ENCODE peak calls at places on chromosomes 2 and 18, in five cellular contexts. N, C, L, J and F are unnamed samples.

GRCh38 chr2:1249897-1250687 is 163.2 kb upstream of the TPO start:
- DNase-seq in N (no peak), C (no peak), L (no peak), J (no peak), F (no peak)

GRCh38 chr18:56353676-56354260 is 284.6 kb downstream of the TXNL1 start:
- DNase-seq in N (no peak), C (no peak), L (no peak), J (no peak), F (no peak)

GRCh38 chr2:219713110-219713509 is 85.7 kb downstream of the SLC4A3 start:
- DNase-seq in N (peak; percentile 76), C (no peak), L (peak; percentile 24), J (no peak), F (no peak)

GRCh38 chr2:207505728-207506127 is 24.0 kb upstream of the CREB1 start:
- DNase-seq in N (peak; percentile 83), C (no peak), L (no peak), J (peak; percentile 94), F (peak; percentile 91)

GRCh38 chr18:56186319-56186718 is 452.1 kb downstream of the TXNL1 start:
- DNase-seq in N (no peak), C (no peak), L (no peak), J (no peak), F (no peak)

GRCh38 chr2:28325173-28325566 is 67.5 kb upstream of the FOSL2 start:
- DNase-seq in N (no peak), C (no peak), L (no peak), J (no peak), F (peak; percentile 32)

GRCh38 chr2:11656671-11657101 is 13.3 kb downstream of the NTSR2 start:
- DNase-seq in N (no peak), C (no peak), L (no peak), J (no peak), F (no peak)

GRCh38 chr2:127573771-127574170 is 38.3 kb downstream of the MYO7B start:
- DNase-seq in N (no peak), C (no peak), L (no peak), J (no peak), F (no peak)

GRCh38 chr2:236632295-236633218 is 62.9 kb downstream of the ACKR3 start:
- DNase-seq in N (no peak), C (peak; percentile 22), L (no peak), J (no peak), F (peak; percentile 26)

GRCh38 chr18:58887613-58887963 is 22.9 kb downstream of the ZNF532 start:
- DNase-seq in N (peak; percentile 78), C (peak; percentile 90), L (no peak), J (peak; percentile 86), F (peak; percentile 98)

GRCh38 chr18:50192903-50193795 is 1.8 kb downstream of the MYO5B start:
- DNase-seq in N (no peak), C (no peak), L (peak; percentile 34), J (no peak), F (no peak)

GRCh38 chr2:207066784-207067460 is 98.8 kb downstream of the KLF7 start:
- DNase-seq in N (no peak), C (no peak), L (no peak), J (no peak), F (no peak)

GRCh38 chr18:8874872-8875271 is 169.5 kb downstream of the MTCL1 start:
- DNase-seq in N (no peak), C (no peak), L (no peak), J (no peak), F (no peak)

GRCh38 chr2:125227843-125228392 is 1202.8 kb downstream of the CNTNAP5 start:
- DNase-seq in N (no peak), C (no peak), L (no peak), J (no peak), F (no peak)

GRCh38 chr2:164910091-164910899 is 45.0 kb downstream of the SLC38A11 start:
- DNase-seq in N (no peak), C (no peak), L (no peak), J (peak; percentile 82), F (no peak)

GRCh38 chr2:106975641-106976040 is 89.7 kb upstream of the ST6GAL2 start:
- DNase-seq in N (no peak), C (no peak), L (no peak), J (peak; percentile 8), F (no peak)

GRCh38 chr18:22378672-22379282 is 38.9 kb downstream of the CTAGE1 start:
- DNase-seq in N (peak; percentile 41), C (peak; percentile 47), L (peak; percentile 67), J (no peak), F (peak; percentile 52)

GRCh38 chr2:58432491-58433166 is 191.5 kb upstream of the FANCL start:
- DNase-seq in N (no peak), C (no peak), L (no peak), J (no peak), F (no peak)

GRCh38 chr18:31942301-31942998 is 478 bp downstream of the TRAPPC8 start:
- DNase-seq in N (peak; percentile 52), C (peak; percentile 59), L (peak; percentile 88), J (peak; percentile 54), F (no peak)

GRCh38 chr2:20868377-20868776 is 45.5 kb upstream of the LDAH start:
- DNase-seq in N (no peak), C (no peak), L (no peak), J (no peak), F (no peak)

GRCh38 chr18:78566720-78567119 is 412.9 kb upstream of the SALL3 start:
- DNase-seq in N (no peak), C (no peak), L (no peak), J (no peak), F (no peak)

GRCh38 chr18:48893559-48894265 is 57.1 kb downstream of the SMAD7 start:
- DNase-seq in N (no peak), C (no peak), L (no peak), J (no peak), F (no peak)

GRCh38 chr2:128549646-128550260 is 231.1 kb upstream of the HS6ST1 start:
- DNase-seq in N (no peak), C (no peak), L (no peak), J (no peak), F (peak; percentile 81)

GRCh38 chr18:46246101-46246500 is 141.9 kb downstream of the HAUS1 start:
- DNase-seq in N (no peak), C (no peak), L (peak; percentile 18), J (no peak), F (no peak)

GRCh38 chr18:136433-136832 is 21.9 kb upstream of the USP14 start:
- DNase-seq in N (no peak), C (no peak), L (no peak), J (no peak), F (no peak)

GRCh38 chr2:96540136-96540535 is 3.6 kb downstream of the ARID5A start:
- DNase-seq in N (no peak), C (no peak), L (no peak), J (peak; percentile 20), F (no peak)

GRCh38 chr2:180734382-180734781 is 246.0 kb upstream of the UBE2E3 start:
- DNase-seq in N (no peak), C (no peak), L (peak; percentile 41), J (peak; percentile 24), F (no peak)

GRCh38 chr2:126862730-126863129 is 36.0 kb upstream of the TEX51 start:
- DNase-seq in N (no peak), C (no peak), L (no peak), J (no peak), F (no peak)

GRCh38 chr2:50723549-50723948 is 308.4 kb downstream of the NRXN1 start:
- DNase-seq in N (no peak), C (no peak), L (no peak), J (no peak), F (no peak)

GRCh38 chr2:760001-760400 is 82.8 kb upstream of the TMEM18 start:
- DNase-seq in N (no peak), C (no peak), L (no peak), J (no peak), F (no peak)

GRCh38 chr2:107376910-107377309 is 449.8 kb upstream of the RGPD4 start:
- DNase-seq in N (no peak), C (no peak), L (no peak), J (no peak), F (no peak)

GRCh38 chr2:136130045-136130444 is 12.1 kb upstream of the CXCR4 start:
- DNase-seq in N (no peak), C (no peak), L (no peak), J (no peak), F (no peak)

GRCh38 chr2:54903736-54904554 is 146.3 kb downstream of the RTN4 start:
- DNase-seq in N (peak; percentile 94), C (peak; percentile 78), L (no peak), J (peak; percentile 99), F (peak; percentile 97)

GRCh38 chr18:36284268-36284667 is 13.2 kb upstream of the FHOD3 start:
- DNase-seq in N (no peak), C (no peak), L (no peak), J (no peak), F (no peak)
- H3K4me1 ChIP-seq in N (no peaks in the 10 kb centered on the region), C (no peaks in the 10 kb centered on the region), L (no peaks in the 10 kb centered on the region), J (no peaks in the 10 kb centered on the region), F (no peaks in the 10 kb centered on the region)

GRCh38 chr2:104859310-104860130 is 5.6 kb downstream of the POU3F3 start:
- DNase-seq in N (no peak), C (no peak), L (peak; percentile 41), J (no peak), F (no peak)
- H3K27ac ChIP-seq in N (no peak overlapping the region), C (no peak overlapping the region), L (no peak overlapping the region), J (peak overlapping the region; percentile 52), F (no peak overlapping the region)

DNA sequence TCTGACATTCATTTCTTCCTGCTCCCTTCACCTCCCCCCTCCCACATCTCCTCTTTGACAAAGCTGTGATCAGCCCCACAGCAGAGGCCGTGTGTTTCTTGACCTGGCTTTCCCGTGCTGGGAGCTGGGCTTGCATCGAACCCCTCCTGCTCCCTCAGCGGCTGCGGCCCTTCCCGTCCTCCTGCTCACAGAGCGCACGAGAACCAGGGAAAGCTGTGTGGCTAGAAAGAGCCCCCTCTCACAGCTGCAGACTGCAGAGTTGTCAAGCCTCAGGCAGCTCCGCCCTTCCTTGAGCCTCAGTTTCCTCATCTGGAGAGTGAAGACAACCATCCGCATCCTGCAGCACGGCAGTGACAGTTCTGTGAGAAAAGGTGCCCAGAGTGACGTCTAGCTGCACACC is 65.7 kb upstream of the GLI2 start:
- DNase-seq in N (no peak), C (no peak), L (no peak), J (no peak), F (no peak)
- H3K4me3 ChIP-seq in N (no peak overlapping the region), C (no peak overlapping the region), L (no peak overlapping the region), J (no peak overlapping the region), F (no peak overlapping the region)

GRCh38 chr2:42470706-42471105 is 23.1 kb downstream of the KCNG3 start:
- DNase-seq in N (no peak), C (no peak), L (no peak), J (no peak), F (no peak)
- H3K4me1 ChIP-seq in N (no peaks in the 10 kb centered on the region), C (no peaks in the 10 kb centered on the region), L (no peaks in the 10 kb centered on the region), J (no peaks in the 10 kb centered on the region), F (no peaks in the 10 kb centered on the region)

GRCh38 chr2:144126302-144126701 is 393.6 kb downstream of the ZEB2 start:
- DNase-seq in N (no peak), C (no peak), L (no peak), J (no peak), F (no peak)

GRCh38 chr2:144127693-144128092 is 392.2 kb downstream of the ZEB2 start:
- DNase-seq in N (no peak), C (no peak), L (no peak), J (no peak), F (no peak)

GRCh38 chr2:144130551-144130950 is 389.4 kb downstream of the ZEB2 start:
- DNase-seq in N (no peak), C (no peak), L (no peak), J (no peak), F (no peak)

GRCh38 chr2:144128104-144128746 is 391.7 kb downstream of the ZEB2 start:
- DNase-seq in N (no peak), C (no peak), L (no peak), J (no peak), F (no peak)

GRCh38 chr2:144124882-144125281 is 395.0 kb downstream of the ZEB2 start:
- DNase-seq in N (no peak), C (no peak), L (no peak), J (no peak), F (no peak)
- H3K27ac ChIP-seq in N (no peak overlapping the region), C (no peak overlapping the region), L (no peak overlapping the region), J (no peak overlapping the region), F (no peak overlapping the region)